ENCODE peak calls at places on chromosomes 4 and X, in ten cellular contexts. X is left ventricle myocardium inferior; W is stimulated activated CD8-positive, alpha-beta memory T cell treated with anti-CD3 and anti-CD28 coated beads, Interleukin-7, amount 100 ng/mL, for 1 hour; M is EH; Y is fibroblast of lung; G is naive B cell; N is NCI-H510A; K is stimulated activated CD4-positive, alpha-beta T cell treated with anti-CD3 and anti-CD28 coated beads, Interleukin-1b, Interleukin-23, amount 100 ng/mL, for 4 hours; C is H4; E is amniotic stem cell. V is an unnamed sample.

GRCh38 chr4:133775881-133776280 is 425.7 kb downstream of the PABPC4L start:
- DNase-seq in X (no peak), W (no peak), M (peak), Y (peak), G (no peak), N (no peak), K (no peak), C (no peak), E (no peak), V (no peak)

GRCh38 chr4:180060159-180060889 is 2182.9 kb upstream of the TENM3 start:
- DNase-seq in X (no peak), W (no peak), M (no peak), Y (peak), G (no peak), N (no peak), K (no peak), C (peak), E (no peak), V (no peak)

GRCh38 chrX:134324359-134324758 is 87.4 kb downstream of the CCDC160 start:
- DNase-seq in X (no peak), W (no peak), M (no peak), Y (no peak), G (peak), N (no peak), K (no peak), C (no peak), E (no peak), V (no peak)

GRCh38 chr4:40264995-40265909 is 68.4 kb downstream of the RHOH start:
- DNase-seq in X (peak), W (no peak), M (no peak), Y (peak), G (no peak), N (peak), K (no peak), C (no peak), E (no peak), V (peak)

GRCh38 chr4:7434766-7435150 is at the start of gene PSAPL1:
- DNase-seq in X (peak), W (no peak), M (peak), Y (peak), G (no peak), N (peak), K (no peak), C (peak), E (no peak), V (no peak)

GRCh38 chr4:78624048-78624447 is 72.5 kb downstream of the ANXA3 start:
- DNase-seq in X (no peak), W (no peak), M (no peak), Y (no peak), G (no peak), N (no peak), K (no peak), C (no peak), E (no peak), V (no peak)

GRCh38 chr4:138178566-138178965 is 63.6 kb downstream of the SLC7A11 start:
- DNase-seq in X (no peak), W (no peak), M (peak), Y (peak), G (no peak), N (no peak), K (no peak), C (no peak), E (no peak), V (no peak)

GRCh38 chr4:38902695-38903094 is 35.1 kb downstream of the FAM114A1 start:
- DNase-seq in X (no peak), W (no peak), M (peak), Y (no peak), G (peak), N (no peak), K (no peak), C (peak), E (no peak), V (no peak)

GRCh38 chr4:27357283-27357682 is 496.6 kb downstream of the STIM2 start:
- DNase-seq in X (no peak), W (no peak), M (peak), Y (peak), G (no peak), N (no peak), K (no peak), C (peak), E (no peak), V (peak)

GRCh38 chrX:69307736-69308135 is 142.5 kb upstream of the PJA1 start:
- DNase-seq in X (no peak), W (no peak), M (no peak), Y (no peak), G (no peak), N (no peak), K (no peak), C (no peak), E (no peak), V (no peak)